ENCODE peak calls at places on chromosomes 16 and 17, in four cellular contexts. M is NCI-H510A; G is head of caudate nucleus; E is activated effector memory CD4-positive, alpha-beta T cell treated with Interleukin-2 at 50 U/mL for 16 hours. H is an unnamed sample.

GRCh38 chr16:51596247-51596646 is 445.2 kb upstream of the SALL1 start:
- DNase-seq in M (no peak), G (no peak), E (no peak), H (no peak)

GRCh38 chr17:19381361-19381740 is 3.1 kb downstream of the MAPK7 start:
- DNase-seq in M (no peak), G (no peak), E (no peak), H (no peak)

GRCh38 chr17:6599364-6599763 is 41.1 kb downstream of the KIAA0753 start:
- DNase-seq in M (no peak), G (no peak), E (no peak), H (no peak)

GRCh38 chr17:77461277-77462057 is 320.7 kb downstream of the SEC14L1 start:
- DNase-seq in M (no peak), G (no peak), E (no peak), H (no peak)

GRCh38 chr17:73973881-73974409 is 229.5 kb upstream of the RPL38 start:
- DNase-seq in M (peak), G (no peak), E (no peak), H (no peak)

GRCh38 chr17:79835953-79836951 is 3.0 kb downstream of the CBX4 start:
- DNase-seq in M (peak), G (peak), E (no peak), H (no peak)

GRCh38 chr17:38444151-38444550 is 15.9 kb downstream of the ARHGAP23 start:
- DNase-seq in M (peak), G (peak), E (peak), H (peak)

GRCh38 chr16:86511317-86512161 is 1.2 kb downstream of the FOXF1 start:
- DNase-seq in M (no peak), G (no peak), E (no peak), H (no peak)

GRCh38 chr17:32283745-32284207 is 18.1 kb downstream of the RHBDL3 start:
- DNase-seq in M (no peak), G (peak), E (no peak), H (no peak)

GRCh38 chr17:79819085-79819484 is 20.2 kb downstream of the CBX4 start:
- DNase-seq in M (no peak), G (no peak), E (no peak), H (no peak)

GRCh38 chr17:50111687-50112655 is 16.8 kb downstream of the PDK2 start:
- DNase-seq in M (no peak), G (peak), E (no peak), H (no peak)

GRCh38 chr17:13599808-13600398 is 1.8 kb downstream of the HS3ST3A1 start:
- DNase-seq in M (no peak), G (no peak), E (no peak), H (no peak)

GRCh38 chr16:65061935-65062334 is 59.9 kb downstream of the CDH11 start:
- DNase-seq in M (no peak), G (no peak), E (no peak), H (no peak)

GRCh38 chr17:40612510-40613244 is 34.9 kb downstream of the SMARCE1 start:
- DNase-seq in M (no peak), G (peak), E (peak), H (peak)

GRCh38 chr17:81305051-81305630 is 10.0 kb upstream of the SLC38A10 start:
- DNase-seq in M (no peak), G (no peak), E (no peak), H (no peak)

GRCh38 chr17:29620271-29620670 is 2.4 kb downstream of the CORO6 start:
- DNase-seq in M (no peak), G (no peak), E (no peak), H (no peak)

GRCh38 chr16:21076186-21076883 is 74.3 kb downstream of the DNAH3 start:
- DNase-seq in M (no peak), G (no peak), E (no peak), H (no peak)

GRCh38 chr17:76593338-76593737 is 7.7 kb upstream of the ST6GALNAC2 start:
- DNase-seq in M (no peak), G (no peak), E (no peak), H (no peak)

GRCh38 chr17:47999612-48000011 is 28.7 kb downstream of the CDK5RAP3 start:
- DNase-seq in M (no peak), G (peak), E (no peak), H (no peak)

GRCh38 chr17:79942591-79943353 is 92.9 kb downstream of the TBC1D16 start:
- DNase-seq in M (no peak), G (no peak), E (no peak), H (no peak)

GRCh38 chr17:81712468-81713003 is 452 bp downstream of the SLC25A10 start:
- DNase-seq in M (no peak), G (no peak), E (no peak), H (no peak)

GRCh38 chr17:66040402-66040801 is 151.5 kb downstream of the CEP112 start:
- DNase-seq in M (no peak), G (no peak), E (no peak), H (no peak)

H was measured in CD8-positive, alpha-beta T cell.